ENCODE peak calls at places on chromosomes 7 and 10, in nine cellular contexts. I is cardiac muscle cell; O is activated CD8-positive, alpha-beta T cell treated with anti-CD3 and anti-CD28 coated beads for 36 hours; H is kidney epithelial cell; A is astrocyte of the spinal cord; L is glutamatergic neuron; P is choroid plexus epithelial cell; Y is tibial artery; Q is dorsolateral prefrontal cortex. X is an unnamed sample.

GRCh38 chr10:31397852-31398251 is 78.8 kb downstream of the ZEB1 start:
- DNase-seq in O (no peak), I (no peak), P (no peak), Q (no peak), A (no peak), H (no peak), Y (no peak), L (no peak), X (no peak)

GRCh38 chr7:139772115-139772514 is 5.7 kb downstream of the HIPK2 start:
- DNase-seq in H (no peak), Q (no peak), A (peak; percentile 40), L (no peak), Y (no peak), I (peak; percentile 40), O (no peak), P (peak; percentile 64), X (no peak)

GRCh38 chr10:22301193-22301592 is 15.0 kb upstream of the COMMD3 start:
- DNase-seq in L (no peak), I (no peak), O (no peak), H (no peak), P (no peak), Q (no peak), A (no peak), Y (no peak), X (no peak)

GRCh38 chr10:77989081-77989724 is 40.1 kb downstream of the POLR3A start:
- DNase-seq in A (peak; percentile 24), L (no peak), P (no peak), I (no peak), H (no peak), Y (peak; percentile 35), O (no peak), Q (peak; percentile 35), X (no peak)

GRCh38 chr10:43117777-43118583 is 20.3 kb upstream of the CSGALNACT2 start:
- DNase-seq in H (no peak), P (no peak), O (no peak), Y (no peak), Q (no peak), L (no peak), A (no peak), I (no peak), X (no peak)

GRCh38 chr10:1741450-1741849 is 4.1 kb upstream of the ADARB2 start:
- DNase-seq in O (no peak), L (no peak), P (no peak), I (no peak), Q (no peak), Y (no peak), A (no peak), H (no peak), X (no peak)

GRCh38 chr10:46239999-46240683 is 46.7 kb upstream of the ANTXRL start:
- DNase-seq in Q (no peak), P (no peak), O (no peak), H (no peak), A (no peak), L (no peak), Y (no peak), I (no peak), X (no peak)

GRCh38 chr7:5692845-5693278 is 88.6 kb downstream of the RNF216 start:
- DNase-seq in Y (no peak), H (no peak), Q (no peak), A (peak; percentile 66), O (no peak), P (peak; percentile 62), I (peak; percentile 74), L (no peak), X (peak; percentile 52)

GRCh38 chr7:4205828-4206227 is 476.3 kb upstream of the FOXK1 start:
- DNase-seq in L (no peak), Y (no peak), P (no peak), Q (no peak), O (no peak), A (no peak), I (no peak), H (no peak), X (no peak)

GRCh38 chr10:43227911-43228782 is 38.7 kb downstream of the RASGEF1A start:
- DNase-seq in Y (peak; percentile 12), L (peak; percentile 12), P (no peak), A (no peak), Q (peak; percentile 21), H (no peak), O (no peak), I (no peak), X (no peak)

GRCh38 chr10:17737021-17737965 is 14.7 kb upstream of the TMEM236 start:
- DNase-seq in A (peak; percentile 50), P (peak; percentile 69), Q (no peak), H (no peak), O (no peak), I (peak; percentile 65), Y (no peak), L (no peak), X (peak; percentile 32)

GRCh38 chr7:92685146-92686042 is 95.2 kb upstream of the FAM133B start:
- DNase-seq in L (no peak), Y (no peak), P (no peak), A (no peak), I (no peak), H (no peak), Q (no peak), O (peak; percentile 93), X (no peak)

GRCh38 chr7:22779697-22780096 is 43.0 kb downstream of the TOMM7 start:
- DNase-seq in O (no peak), I (no peak), H (no peak), Q (no peak), A (no peak), P (no peak), Y (no peak), L (no peak), X (no peak)

GRCh38 chr7:103918928-103919868 is 70.3 kb downstream of the RELN start:
- DNase-seq in Y (no peak), Q (no peak), O (no peak), I (no peak), A (no peak), H (no peak), L (no peak), P (no peak), X (no peak)

GRCh38 chr10:101774589-101775272 is 1.2 kb downstream of the FGF8 start:
- DNase-seq in P (no peak), A (no peak), Y (no peak), Q (no peak), I (no peak), L (peak; percentile 58), O (no peak), H (no peak), X (no peak)

GRCh38 chr7:2029936-2030335 is 202.8 kb downstream of the MAD1L1 start:
- DNase-seq in L (no peak), P (no peak), O (no peak), H (no peak), A (no peak), Y (peak; percentile 7), I (no peak), Q (peak; percentile 10), X (no peak)

GRCh38 chr10:62814901-62815372 is 1.2 kb downstream of the EGR2 start:
- DNase-seq in A (no peak), L (peak; percentile 40), Y (no peak), I (peak; percentile 41), Q (no peak), P (peak; percentile 7), H (no peak), O (peak; percentile 33), X (no peak)

GRCh38 chr10:34112431-34112830 is 702.7 kb downstream of the PARD3 start:
- DNase-seq in L (no peak), Y (no peak), O (no peak), I (peak; percentile 72), A (no peak), P (no peak), Q (no peak), H (no peak), X (no peak)

GRCh38 chr7:29297194-29297890 is 102.8 kb downstream of the CHN2 start:
- DNase-seq in Q (no peak), A (no peak), P (no peak), I (no peak), L (peak; percentile 66), O (peak; percentile 16), Y (no peak), H (no peak), X (peak; percentile 28)

GRCh38 chr7:12444785-12445184 is 41.1 kb upstream of the VWDE start:
- DNase-seq in L (no peak), Y (no peak), P (no peak), H (no peak), I (no peak), O (no peak), Q (no peak), A (no peak), X (no peak)

GRCh38 chr7:31126976-31127375 is 74.9 kb downstream of the ADCYAP1R1 start:
- DNase-seq in A (peak; percentile 20), L (no peak), I (peak; percentile 37), Q (no peak), H (no peak), P (peak; percentile 50), Y (no peak), O (no peak), X (no peak)
- TF ChIP-seq CTCF in A (peak; percentile 41), L (peak; percentile 43), I (peak; percentile 46), Q (no peak), H (peak; percentile 21), P (peak; percentile 54), Y (no peak), O (no peak), X (no peak)

GRCh38 chr7:48035301-48035966 is at the start of gene C7orf57:
- DNase-seq in P (peak; percentile 89), I (peak; percentile 91), Y (peak; percentile 89), O (peak; percentile 85), H (peak; percentile 65), A (peak; percentile 83), L (peak; percentile 96), Q (peak; percentile 90), X (peak; percentile 73)
- TF ChIP-seq CTCF in P (no peak), I (no peak), Y (peak; percentile 34), O (no peak), H (no peak), A (peak; percentile 22), L (no peak), Q (peak; percentile 53), X (no peak)

DNA sequence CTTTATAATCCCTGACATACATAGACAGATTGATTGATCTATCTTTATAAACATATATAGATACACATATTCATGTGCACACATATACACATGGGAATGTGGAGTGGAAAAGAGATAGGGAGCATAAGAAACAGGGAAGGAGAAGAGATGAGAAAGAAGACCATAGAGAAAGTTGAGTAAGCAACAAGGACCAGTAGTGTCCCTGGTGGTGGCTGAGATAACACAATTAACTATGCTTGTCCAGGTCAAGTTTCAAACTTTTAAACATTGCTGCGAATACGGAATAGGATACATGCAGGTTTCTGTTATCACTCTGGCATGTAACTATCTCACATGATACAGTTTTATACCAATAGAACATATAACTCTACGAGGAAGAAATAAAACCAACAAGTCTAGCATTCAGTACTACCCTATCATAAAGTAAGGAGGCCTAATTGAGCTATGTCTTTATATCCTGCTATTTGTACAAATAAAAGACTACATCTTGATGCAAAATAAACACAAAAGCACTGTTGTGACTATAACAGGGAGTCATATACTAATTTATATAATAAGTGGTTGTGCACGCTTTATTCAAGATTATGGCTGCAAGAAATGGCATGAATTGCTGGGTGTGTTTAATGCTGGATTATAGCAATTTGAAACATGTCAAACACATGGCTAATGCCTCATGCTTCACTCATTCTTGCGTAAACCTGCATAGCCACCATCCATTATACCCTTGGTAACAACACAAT is 8.0 kb downstream of the FOXP2 start:
- DNase-seq in Q (no peak), L (no peak), I (no peak), P (no peak), A (no peak), O (no peak), Y (no peak), H (no peak), X (no peak)
- TF ChIP-seq CTCF in Q (no peak), L (peak; percentile 57), I (peak; percentile 12), P (peak; percentile 57), A (peak; percentile 36), O (no peak), Y (no peak), H (peak; percentile 43), X (peak; percentile 31)

GRCh38 chr10:132396495-132397035 is 435 bp upstream of the PWWP2B start:
- DNase-seq in L (peak; percentile 75), P (peak; percentile 25), H (no peak), A (no peak), O (peak; percentile 67), Q (no peak), I (peak; percentile 56), Y (no peak), X (peak; percentile 41)
- TF ChIP-seq CTCF in L (peak; percentile 20), P (no peak), H (no peak), A (no peak), O (no peak), Q (no peak), I (no peak), Y (peak; percentile 36), X (peak; percentile 32)